ENCODE peak calls at places on chromosome 15, in seven cellular contexts. M, P, Q, U, G, L and H are unnamed samples.

GRCh38 chr15:52518972-52519371 is 9.7 kb downstream of the MYO5A start:
- DNase-seq in U (no peak), P (no peak), Q (no peak), G (no peak), M (no peak), L (no peak), H (no peak)

GRCh38 chr15:70347766-70348558 is 250.2 kb upstream of the TLE3 start:
- DNase-seq in Q (no peak), M (no peak), L (no peak), U (no peak), G (no peak), P (peak), H (no peak)

GRCh38 chr15:48579945-48580671 is 65.4 kb downstream of the FBN1 start:
- DNase-seq in P (no peak), L (no peak), G (no peak), U (no peak), Q (no peak), M (no peak), H (peak)

GRCh38 chr15:19987389-19988048 is 554.1 kb downstream of the GOLGA6L6 start:
- DNase-seq in Q (no peak), M (peak), P (no peak), U (no peak), G (no peak), L (peak), H (no peak)

GRCh38 chr15:31034152-31034551 is 42.7 kb upstream of the MTMR10 start:
- DNase-seq in U (no peak), G (no peak), Q (no peak), M (no peak), P (peak), L (no peak), H (no peak)

GRCh38 chr15:70437882-70438331 is 325.5 kb downstream of the UACA start:
- DNase-seq in G (no peak), Q (no peak), M (no peak), P (no peak), L (no peak), U (no peak), H (no peak)

GRCh38 chr15:26070095-26070532 is 207.0 kb upstream of the ATP10A start:
- DNase-seq in U (no peak), Q (no peak), L (no peak), P (no peak), M (no peak), G (no peak), H (no peak)

GRCh38 chr15:78750566-78750965 is 60.7 kb downstream of the ADAMTS7 start:
- DNase-seq in L (no peak), P (no peak), M (no peak), U (no peak), Q (no peak), G (no peak), H (no peak)

GRCh38 chr15:82647045-82647834 is at the start of gene CPEB1:
- DNase-seq in L (no peak), G (peak), P (peak), U (peak), M (no peak), Q (peak), H (peak)